ENCODE peak calls at places on chromosomes 6 and 20, in four cellular contexts. N is suprapubic skin, W is cardiac muscle cell, E is PC-3. K is an unnamed sample. For H3K4me1, the result is how much of the 10 kb centered on the place peaks cover.

GRCh38 chr20:16661738-16662137 is 68.1 kb upstream of the SNRPB2 start:
- DNase-seq in W (no peak), N (no peak), E (no peak), K (no peak)

GRCh38 chr20:57471496-57472210 is 53.3 kb downstream of the CTCFL start:
- DNase-seq in N (peak), W (no peak), E (no peak), K (no peak)

GRCh38 chr6:129073651-129074419 is 190.9 kb downstream of the LAMA2 start:
- DNase-seq in E (no peak), W (no peak), N (no peak), K (no peak)

GRCh38 chr20:62606551-62607201 is 35.6 kb upstream of the SLCO4A1 start:
- DNase-seq in N (no peak), E (no peak), W (no peak), K (no peak)

GRCh38 chr6:163529605-163530004 is 115.1 kb downstream of the QKI start:
- DNase-seq in W (no peak), E (peak), N (no peak), K (no peak)

GRCh38 chr6:109349419-109349987 is 32.8 kb downstream of the CD164 start:
- DNase-seq in W (peak), E (peak), N (no peak), K (no peak)

GRCh38 chr6:169251822-169252804 is 1.5 kb downstream of the THBS2 start:
- DNase-seq in N (peak), E (no peak), W (no peak), K (peak)

GRCh38 chr6:8686077-8686476 is 250.7 kb upstream of the SLC35B3 start:
- DNase-seq in N (no peak), E (no peak), W (no peak), K (no peak)

GRCh38 chr6:90080876-90081464 is 186.7 kb downstream of the GJA10 start:
- DNase-seq in E (no peak), N (no peak), W (no peak), K (no peak)

GRCh38 chr6:112253842-112254816 is at the start of gene LAMA4:
- DNase-seq in E (peak), W (peak), N (peak), K (peak)

GRCh38 chr6:73631849-73632248 is 21.9 kb downstream of the SLC17A5 start:
- DNase-seq in N (no peak), E (peak), W (no peak), K (no peak)

GRCh38 chr6:131362070-131362469 is 211.0 kb upstream of the ARG1 start:
- DNase-seq in E (peak), W (no peak), N (no peak), K (no peak)

GRCh38 chr6:35757461-35758123 is 18.8 kb upstream of the CLPSL2 start:
- DNase-seq in E (peak), N (no peak), W (peak), K (peak)

GRCh38 chr6:13457577-13457976 is 29.8 kb downstream of the GFOD1 start:
- DNase-seq in N (no peak), E (peak), W (no peak), K (no peak)

GRCh38 chr6:23985015-23985414 is 141.0 kb upstream of the NRSN1 start:
- DNase-seq in E (no peak), N (no peak), W (no peak), K (no peak)

GRCh38 chr20:58458342-58459057 is 56.7 kb downstream of the APCDD1L start:
- DNase-seq in N (no peak), E (peak), W (no peak), K (peak)

GRCh38 chr6:168718821-168719475 is 278.0 kb downstream of the SMOC2 start:
- DNase-seq in E (no peak), W (no peak), N (no peak), K (no peak)

GRCh38 chr20:24102290-24102689 is 113.7 kb upstream of the GGTLC1 start:
- DNase-seq in E (peak), W (peak), N (no peak), K (peak)

GRCh38 chr20:63206878-63207277 is 9.1 kb downstream of the YTHDF1 start:
- DNase-seq in E (peak), N (no peak), W (no peak), K (no peak)

GRCh38 chr6:24720131-24720603 is 1.2 kb upstream of the C6orf62 start:
- DNase-seq in N (peak), E (peak), W (peak), K (peak)

GRCh38 chr6:150573041-150573681 is 26.5 kb upstream of the PLEKHG1 start:
- DNase-seq in E (no peak), W (peak), N (no peak), K (peak)

GRCh38 chr6:150068173-150068785 is 642 bp downstream of the ULBP3 start:
- DNase-seq in E (no peak), N (no peak), W (no peak), K (no peak)

DNA sequence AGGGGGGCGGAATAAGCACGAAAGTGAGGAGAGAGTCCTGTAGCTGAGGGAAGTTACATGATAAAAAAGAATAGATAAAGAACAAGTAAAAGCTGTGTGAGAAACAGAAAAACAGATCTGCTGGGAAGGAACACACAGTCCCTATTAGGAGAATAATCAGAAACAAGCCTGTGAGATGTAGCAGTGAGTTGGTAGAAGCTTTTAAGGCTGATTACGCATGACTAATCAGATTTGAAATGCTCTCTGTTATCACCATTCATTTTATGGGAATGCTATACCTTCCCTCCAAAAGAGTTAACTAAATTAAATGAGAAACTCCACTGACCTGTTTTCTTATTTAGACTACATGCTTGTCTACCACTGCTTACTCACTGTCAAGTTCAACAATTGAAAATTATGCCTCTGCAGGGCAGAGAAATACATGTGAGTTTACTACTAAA is 15.8 kb downstream of the REPS1 start:
- DNase-seq in W (no peak), E (peak), N (no peak), K (no peak)
- H3K4me1 ChIP-seq in W (under half), E (half or more), N (half or more), K (under half)

DNA sequence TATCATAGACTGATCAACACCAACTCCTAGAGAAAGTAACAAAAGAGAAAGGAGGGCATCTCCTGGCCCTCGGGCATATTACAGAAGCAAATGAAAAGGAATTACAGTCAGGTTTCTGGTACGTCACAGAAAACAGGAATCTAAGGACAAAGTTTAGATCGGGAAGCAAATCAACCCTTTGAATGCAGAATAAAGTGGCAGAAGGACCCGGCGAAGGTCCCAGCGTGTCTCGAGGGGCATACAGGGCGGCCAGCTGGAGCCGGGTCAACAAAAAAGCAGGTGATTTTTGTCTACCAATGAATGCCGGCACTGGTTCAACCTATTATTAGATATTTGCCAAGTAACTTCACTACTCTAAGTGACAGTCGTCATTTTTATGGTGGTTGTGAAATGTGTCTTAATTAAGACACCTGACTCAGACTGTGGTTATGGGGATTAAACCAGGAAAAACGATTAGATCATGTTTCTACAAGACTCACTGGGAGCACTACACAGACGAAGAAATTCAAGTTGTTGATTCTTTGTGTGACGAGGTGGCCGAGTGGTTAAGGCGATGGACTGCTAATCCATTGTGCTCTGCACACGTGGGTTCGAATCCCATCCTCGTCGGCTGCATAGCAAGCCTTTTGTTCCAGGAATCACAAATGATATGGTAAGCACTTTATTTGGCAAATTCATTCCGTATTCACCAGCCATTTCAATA is 12.4 kb upstream of the ZSCAN9 start:
- DNase-seq in N (no peak), E (peak), W (peak), K (peak)
- H3K4me3 ChIP-seq in N (peak), E (peak), W (peak), K (peak)

GRCh38 chr6:71402101-71402500 is 113.5 kb downstream of the OGFRL1 start:
- DNase-seq in E (no peak), W (no peak), N (no peak), K (no peak)
- H3K27ac ChIP-seq in E (no peak), W (no peak), N (no peak), K (no peak)

DNA sequence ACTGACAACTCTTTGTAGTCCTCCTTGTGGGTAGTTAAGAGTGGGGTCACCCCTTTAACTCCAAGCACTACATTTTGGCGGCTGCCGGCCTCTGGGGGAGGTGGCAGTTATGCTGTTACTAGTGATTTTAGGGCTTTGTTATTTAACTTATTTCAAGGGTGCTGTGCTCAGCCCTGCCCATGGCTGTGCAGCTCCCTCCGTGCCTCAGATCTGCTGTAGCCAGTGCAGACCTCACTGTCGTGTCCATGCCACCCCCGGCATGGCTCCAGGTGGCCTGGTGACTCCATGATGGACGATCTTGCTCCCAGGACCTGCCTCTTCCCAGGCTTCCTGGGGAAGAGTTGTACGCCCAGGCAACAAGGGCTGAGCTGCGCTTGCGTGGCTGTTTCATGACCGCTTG is 15.4 kb downstream of the UQCC2 start:
- DNase-seq in N (no peak), W (no peak), E (no peak), K (no peak)
- H3K4me1 ChIP-seq in N (half or more), W (half or more), E (half or more), K (under half)

DNA sequence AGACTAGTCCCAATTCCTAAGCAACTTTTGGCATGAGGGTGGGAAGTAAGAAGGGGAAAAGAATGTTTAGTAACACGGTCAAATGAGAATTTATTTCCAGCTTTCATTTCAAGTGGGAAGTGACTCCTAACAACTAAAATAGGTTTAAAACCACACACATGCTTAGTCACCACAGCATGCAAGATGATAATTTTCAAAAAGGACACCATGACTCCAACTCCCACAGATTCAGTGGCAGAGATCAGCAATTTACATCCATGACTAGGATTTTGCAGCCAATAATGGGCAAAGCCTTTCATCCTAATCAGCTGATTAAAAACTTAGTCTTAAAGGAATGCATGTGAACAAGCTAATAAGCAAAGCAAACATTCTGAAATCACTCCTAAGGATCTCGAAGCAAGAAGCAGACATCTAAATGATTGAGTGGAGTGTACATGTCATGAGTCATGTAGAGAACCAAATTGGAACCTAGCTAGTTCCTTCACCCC is 48.1 kb upstream of the GCLC start:
- DNase-seq in N (no peak), E (peak), W (no peak), K (no peak)
- H3K4me3 ChIP-seq in N (no peak), E (no peak), W (no peak), K (no peak)

K was measured in mesendoderm.